ENCODE peak calls at places on chromosomes 3 and 15, in seven cellular contexts. H, V, D, E, R, K and O are unnamed samples.

GRCh38 chr3:175743733-175744400 is 884.7 kb downstream of the NAALADL2 start:
- DNase-seq in R (no peak), K (no peak), D (no peak), V (no peak), E (no peak), H (no peak), O (no peak)

GRCh38 chr15:37099321-37100108 is 834 bp downstream of the MEIS2 start:
- DNase-seq in V (no peak), R (no peak), H (peak; percentile 36), K (peak; percentile 83), D (no peak), E (no peak), O (no peak)

GRCh38 chr3:16824085-16824696 is 60.6 kb upstream of the PLCL2 start:
- DNase-seq in H (peak; percentile 33), D (no peak), V (no peak), R (no peak), E (no peak), K (no peak), O (no peak)

GRCh38 chr3:57059416-57059815 is 1.0 kb upstream of the SPATA12 start:
- DNase-seq in R (no peak), K (no peak), D (no peak), H (no peak), E (no peak), V (no peak), O (no peak)

GRCh38 chr3:65706786-65707568 is 331.7 kb downstream of the MAGI1 start:
- DNase-seq in E (no peak), D (peak; percentile 28), H (no peak), K (no peak), R (no peak), V (no peak), O (no peak)

GRCh38 chr15:67903708-67904107 is 63.9 kb upstream of the RNU6-1 start:
- DNase-seq in E (no peak), V (no peak), D (no peak), H (no peak), K (no peak), R (no peak), O (no peak)

GRCh38 chr3:112773864-112774263 is 72.8 kb downstream of the CD200R1L start:
- DNase-seq in R (no peak), D (no peak), K (no peak), H (no peak), E (peak; percentile 26), V (no peak), O (peak; percentile 15)

GRCh38 chr3:38738630-38739395 is 77.2 kb downstream of the SCN10A start:
- DNase-seq in R (no peak), H (peak; percentile 71), D (peak; percentile 45), E (peak; percentile 36), V (no peak), K (peak; percentile 53), O (peak; percentile 28)

GRCh38 chr3:98596902-98597500 is 3.6 kb upstream of the CPOX start:
- DNase-seq in E (no peak), V (no peak), D (no peak), R (no peak), K (no peak), H (no peak), O (no peak)

GRCh38 chr15:92846716-92847115 is 53.4 kb upstream of the CHD2 start:
- DNase-seq in R (no peak), V (no peak), E (no peak), K (no peak), H (no peak), D (no peak), O (no peak)

GRCh38 chr3:187473778-187474406 is 105.7 kb downstream of the RTP4 start:
- DNase-seq in H (no peak), K (no peak), R (no peak), D (no peak), V (no peak), E (no peak), O (no peak)
- H3K9me3 ChIP-seq in H (peaks cover 17% of the 10 kb centered on the region), K (peaks cover 12% of the 10 kb centered on the region), R (peaks cover 3% of the 10 kb centered on the region), D (no peaks in the 10 kb centered on the region), V (peaks cover 26% of the 10 kb centered on the region), E (peaks cover 36% of the 10 kb centered on the region), O (peaks cover 11% of the 10 kb centered on the region)

GRCh38 chr3:15690250-15690649 is 88.7 kb downstream of the BTD start:
- DNase-seq in V (no peak), H (no peak), R (no peak), D (no peak), K (no peak), E (no peak), O (no peak)

GRCh38 chr3:15694628-15695027 is 93.1 kb downstream of the BTD start:
- DNase-seq in E (no peak), V (no peak), R (no peak), D (no peak), K (no peak), H (no peak), O (no peak)

DNA sequence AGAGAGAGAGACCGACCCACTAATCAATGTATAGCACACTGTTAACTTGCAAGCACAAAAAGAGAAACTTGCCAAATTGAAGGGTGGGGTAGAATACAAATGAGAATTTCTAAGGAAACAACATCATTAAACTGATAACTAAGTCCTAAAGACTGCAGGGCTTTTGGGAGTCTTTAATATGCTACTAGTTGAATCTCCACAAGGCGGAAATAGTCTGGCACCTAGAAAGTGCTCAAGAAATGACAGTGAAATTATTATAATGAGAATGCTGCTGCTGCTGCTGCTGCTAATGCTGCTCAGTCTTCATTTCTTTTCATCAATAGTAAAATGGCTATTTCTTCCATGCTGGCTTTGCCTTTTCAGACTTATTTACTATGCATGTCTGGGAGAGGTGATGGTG is 91.8 kb downstream of the BTD start:
- DNase-seq in K (no peak), D (no peak), E (no peak), R (no peak), V (no peak), H (no peak), O (no peak)
- TF ChIP-seq CTCF in K (no peak), D (no peak), E (no peak), R (no peak), V (no peak), H (no peak), O (peak; percentile 3)

GRCh38 chr3:186824430-186825139 is 17.9 kb upstream of the ADIPOQ start:
- DNase-seq in H (no peak), K (no peak), D (no peak), V (no peak), R (no peak), E (no peak), O (no peak)
- H3K4me3 ChIP-seq in H (no peak overlapping the region), K (no peak overlapping the region), D (no peak overlapping the region), V (no peak overlapping the region), R (no peak overlapping the region), E (no peak overlapping the region), O (no peak overlapping the region)

GRCh38 chr3:124088801-124089200 is 96.9 kb upstream of the ROPN1 start:
- DNase-seq in R (no peak), E (no peak), K (no peak), D (no peak), V (no peak), H (no peak), O (no peak)
- H3K9me3 ChIP-seq in R (no peaks in the 10 kb centered on the region), E (no peaks in the 10 kb centered on the region), K (no peaks in the 10 kb centered on the region), D (no peaks in the 10 kb centered on the region), V (no peaks in the 10 kb centered on the region), H (no peaks in the 10 kb centered on the region), O (no peaks in the 10 kb centered on the region)

DNA sequence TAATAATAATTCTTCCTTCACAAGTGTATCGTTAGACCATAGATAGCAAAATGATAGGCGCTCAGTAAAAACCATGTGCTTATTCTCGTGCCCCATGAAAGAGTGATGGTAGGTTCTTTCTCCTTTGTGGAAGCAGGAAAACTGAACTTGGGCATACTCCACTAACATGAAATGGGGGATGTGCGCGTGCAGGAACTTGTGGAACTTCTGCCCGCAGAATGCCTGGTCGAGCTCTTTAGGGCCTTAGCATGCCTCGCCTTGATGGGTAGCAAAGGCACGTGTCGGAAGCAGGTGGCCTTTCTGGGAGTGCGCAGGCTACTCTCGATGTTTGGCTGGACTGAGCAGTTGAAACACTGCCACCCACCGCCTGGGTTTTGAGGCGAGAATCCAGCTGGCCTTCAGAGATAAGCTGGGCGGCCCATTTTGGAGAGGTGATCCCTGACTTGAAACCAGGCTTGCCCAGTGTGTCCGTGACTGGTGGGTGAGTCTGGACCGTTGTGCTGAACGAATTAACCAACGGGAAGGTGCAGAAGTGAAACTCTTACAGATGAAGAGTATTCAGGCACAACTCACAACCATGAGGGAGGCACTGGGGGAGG is 821 bp downstream of the PCCB start:
- DNase-seq in D (peak; percentile 85), H (peak; percentile 82), R (peak; percentile 72), V (peak; percentile 80), K (peak; percentile 87), E (peak; percentile 64), O (peak; percentile 69)
- TF ChIP-seq CTCF in D (no peak), H (peak; percentile 48), R (no peak), V (no peak), K (peak; percentile 15), E (no peak), O (no peak)

GRCh38 chr3:121747976-121748375 is 1.6 kb downstream of the GOLGB1 start:
- DNase-seq in R (no peak), H (no peak), D (no peak), V (no peak), K (no peak), E (no peak), O (no peak)
- H3K4me3 ChIP-seq in R (no peak overlapping the region), H (peak overlapping the region; percentile 77), D (no peak overlapping the region), V (peak overlapping the region; percentile 85), K (no peak overlapping the region), E (no peak overlapping the region), O (peak overlapping the region; percentile 77)

GRCh38 chr15:20349774-20350498 is 191.7 kb downstream of the GOLGA6L6 start:
- DNase-seq in D (peak; percentile 13), H (no peak), V (peak; percentile 74), R (no peak), K (no peak), E (peak; percentile 26), O (no peak)
- H3K9me3 ChIP-seq in D (no peaks in the 10 kb centered on the region), H (peaks cover 12% of the 10 kb centered on the region), V (peaks cover 7% of the 10 kb centered on the region), R (no peaks in the 10 kb centered on the region), K (no peaks in the 10 kb centered on the region), E (peaks cover 93% of the 10 kb centered on the region), O (no peaks in the 10 kb centered on the region)

DNA sequence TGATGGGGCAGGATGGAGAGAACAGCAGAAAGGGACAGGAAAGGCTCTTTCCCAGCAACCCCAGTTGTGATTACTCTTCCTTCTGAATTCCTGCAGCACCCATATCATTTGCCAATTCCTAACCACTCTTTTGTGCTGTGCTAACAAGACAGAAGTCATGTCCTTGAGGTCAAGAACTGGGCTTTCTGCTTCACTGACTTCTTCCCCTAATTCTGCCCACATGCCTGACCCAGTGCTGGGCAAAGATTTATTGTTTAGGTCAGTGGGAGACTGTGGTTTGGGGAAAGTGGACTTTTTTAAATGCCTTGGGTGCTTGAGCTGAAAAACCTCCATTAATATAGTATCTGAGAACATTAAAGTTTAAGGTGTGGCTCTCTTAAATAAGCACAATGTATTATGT is 4.2 kb upstream of the EFCAB12 start:
- DNase-seq in D (no peak), K (no peak), V (no peak), E (no peak), H (no peak), R (no peak), O (no peak)
- TF ChIP-seq CTCF in D (no peak), K (no peak), V (no peak), E (no peak), H (no peak), R (no peak), O (no peak)